ENCODE peak calls at places on chromosomes 12 and 14, in four cellular contexts. G is Panc1; J is effector memory CD4-positive, alpha-beta T cell; I is tibial nerve. Y is an unnamed sample.
A peak's percentile ranks its signal among the peaks of the same experiment; 100 is the strongest.

GRCh38 chr12:64713372-64713771 is 45.8 kb downstream of the GNS start:
- DNase-seq in J (no peak), I (no peak), G (no peak), Y (no peak)

GRCh38 chr14:73467800-73468199 is 9.5 kb upstream of the NUMB start:
- DNase-seq in J (no peak), G (no peak), I (no peak), Y (no peak)

GRCh38 chr12:113180333-113180732 is 4.9 kb downstream of the DDX54 start:
- DNase-seq in I (no peak), J (no peak), G (no peak), Y (no peak)

GRCh38 chr14:103123634-103124500 is 606 bp downstream of the TNFAIP2 start:
- DNase-seq in J (no peak), I (peak; percentile 62), G (no peak), Y (no peak)

GRCh38 chr14:95662376-95663186 is 23.6 kb upstream of the TCL1B start:
- DNase-seq in G (no peak), J (no peak), I (no peak), Y (no peak)

GRCh38 chr12:66776974-66777373 is 98.1 kb upstream of the GRIP1 start:
- DNase-seq in I (no peak), J (no peak), G (no peak), Y (no peak)

GRCh38 chr12:95943231-95943842 is at the start of gene AMDHD1:
- DNase-seq in G (no peak), I (peak; percentile 7), J (peak; percentile 26), Y (no peak)

GRCh38 chr12:105272814-105273416 is 36.9 kb upstream of the APPL2 start:
- DNase-seq in G (no peak), I (no peak), J (no peak), Y (no peak)

GRCh38 chr14:71163842-71164500 is 256.7 kb downstream of the PCNX1 start:
- DNase-seq in J (no peak), G (no peak), I (no peak), Y (no peak)

GRCh38 chr14:55807536-55807935 is 227.5 kb downstream of the KTN1 start:
- DNase-seq in I (peak; percentile 13), J (no peak), G (no peak), Y (no peak)

GRCh38 chr14:24710403-24711063 is 76.5 kb upstream of the GZMB start:
- DNase-seq in G (no peak), J (peak; percentile 20), I (peak; percentile 66), Y (no peak)

GRCh38 chr12:112347521-112347920 is 34.7 kb downstream of the HECTD4 start:
- DNase-seq in G (no peak), J (no peak), I (no peak), Y (no peak)

GRCh38 chr14:104977008-104977680 is 1.0 kb downstream of the AHNAK2 start:
- DNase-seq in J (no peak), I (no peak), G (no peak), Y (peak; percentile 78)

GRCh38 chr14:97021571-97022171 is 224.5 kb downstream of the VRK1 start:
- DNase-seq in G (no peak), J (no peak), I (no peak), Y (no peak)

GRCh38 chr12:62854024-62854423 is 80.9 kb downstream of the PPM1H start:
- DNase-seq in G (no peak), I (no peak), J (no peak), Y (no peak)

DNA sequence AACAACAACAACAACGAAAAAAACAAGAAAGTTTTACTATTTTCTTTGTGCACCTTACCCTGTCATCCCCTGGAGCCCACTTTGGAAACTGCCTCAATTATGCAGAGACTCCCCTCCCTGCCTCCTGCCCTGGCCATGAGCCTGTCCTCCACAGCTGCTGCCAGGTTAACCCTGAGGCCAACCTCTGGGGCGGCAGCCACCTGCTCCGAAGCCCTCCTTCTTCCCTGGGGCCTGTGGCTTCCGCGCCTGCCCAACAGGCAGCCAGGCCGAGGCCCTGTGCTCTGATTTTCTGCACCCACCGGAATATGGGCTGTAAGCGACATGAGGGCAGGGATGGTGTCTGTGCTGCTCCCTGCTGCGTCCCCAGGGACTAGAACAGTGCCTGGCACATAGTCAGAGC is 183.0 kb downstream of the CALM1 start:
- DNase-seq in J (no peak), G (no peak), I (no peak), Y (no peak)
- H3K9me3 ChIP-seq in J (no peaks in the 10 kb centered on the region), G (no peaks in the 10 kb centered on the region), I (no peaks in the 10 kb centered on the region), Y (no peaks in the 10 kb centered on the region)

GRCh38 chr12:122142857-122143256 is 31.2 kb downstream of the IL31 start:
- DNase-seq in J (no peak), I (no peak), G (no peak), Y (no peak)
- H3K9me3 ChIP-seq in J (no peaks in the 10 kb centered on the region), I (no peaks in the 10 kb centered on the region), G (no peaks in the 10 kb centered on the region), Y (no peaks in the 10 kb centered on the region)

GRCh38 chr12:51753980-51754675 is 94.4 kb downstream of the FIGNL2 start:
- DNase-seq in J (no peak), G (no peak), I (no peak), Y (no peak)
- H3K9me3 ChIP-seq in J (no peaks in the 10 kb centered on the region), G (no peaks in the 10 kb centered on the region), I (no peaks in the 10 kb centered on the region), Y (no peaks in the 10 kb centered on the region)

DNA sequence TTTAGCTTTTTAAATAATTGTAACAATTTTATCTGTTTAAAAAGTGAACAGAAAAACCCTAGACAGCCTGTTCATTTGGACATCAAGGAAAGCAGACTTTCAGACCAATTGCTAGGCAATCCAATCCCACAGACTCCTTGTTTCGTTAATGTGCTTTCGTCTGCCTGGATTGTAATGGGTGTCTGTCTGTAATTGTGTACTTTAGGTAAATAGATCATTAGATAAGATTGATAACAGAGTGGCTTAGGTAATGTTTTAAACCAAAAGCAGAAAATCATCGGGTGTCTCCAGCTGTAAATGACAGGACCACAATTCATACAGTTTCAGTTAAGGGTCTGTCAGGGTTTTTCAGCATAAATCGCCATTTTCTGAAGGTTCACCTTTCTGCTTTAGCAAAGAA is 19.7 kb downstream of the CCDC60 start:
- DNase-seq in G (no peak), I (no peak), J (no peak), Y (no peak)
- H3K9me3 ChIP-seq in G (no peaks in the 10 kb centered on the region), I (peaks cover 5% of the 10 kb centered on the region), J (no peaks in the 10 kb centered on the region), Y (no peaks in the 10 kb centered on the region)

DNA sequence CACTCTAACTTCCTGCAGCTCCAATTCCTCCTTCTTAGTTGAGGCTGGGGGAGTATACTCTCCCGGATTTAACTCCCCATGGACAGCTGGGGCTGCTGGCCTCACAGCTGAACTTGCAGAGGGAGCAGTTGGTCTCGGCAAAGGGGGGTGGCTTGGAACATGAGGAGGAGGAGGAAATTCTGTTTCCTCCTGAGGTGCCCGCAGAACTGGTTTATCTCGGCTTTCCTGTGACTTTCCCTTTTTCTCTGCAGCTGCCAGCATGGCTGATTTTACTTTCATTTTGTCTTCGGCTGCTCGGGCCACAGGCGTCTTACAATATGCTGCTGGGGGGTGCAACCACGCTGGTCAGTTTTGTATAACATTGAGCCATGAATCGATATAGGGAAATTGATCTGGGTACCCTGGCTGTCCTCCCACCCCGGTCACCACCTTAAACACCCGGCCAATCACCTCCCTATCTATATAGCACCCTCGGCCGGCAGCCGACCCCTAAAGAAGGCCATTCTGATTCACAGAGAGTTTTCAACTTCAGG is 1317.6 kb downstream of the TMEM121 start:
- DNase-seq in I (peak; percentile 31), G (no peak), J (no peak), Y (no peak)
- H3K9me3 ChIP-seq in I (no peaks in the 10 kb centered on the region), G (no peaks in the 10 kb centered on the region), J (no peaks in the 10 kb centered on the region), Y (no peaks in the 10 kb centered on the region)

GRCh38 chr14:106166232-106166631 is 639.8 kb downstream of the TMEM121 start:
- DNase-seq in J (no peak), I (no peak), G (no peak), Y (no peak)
- H3K9me3 ChIP-seq in J (no peaks in the 10 kb centered on the region), I (no peaks in the 10 kb centered on the region), G (no peaks in the 10 kb centered on the region), Y (no peaks in the 10 kb centered on the region)

DNA sequence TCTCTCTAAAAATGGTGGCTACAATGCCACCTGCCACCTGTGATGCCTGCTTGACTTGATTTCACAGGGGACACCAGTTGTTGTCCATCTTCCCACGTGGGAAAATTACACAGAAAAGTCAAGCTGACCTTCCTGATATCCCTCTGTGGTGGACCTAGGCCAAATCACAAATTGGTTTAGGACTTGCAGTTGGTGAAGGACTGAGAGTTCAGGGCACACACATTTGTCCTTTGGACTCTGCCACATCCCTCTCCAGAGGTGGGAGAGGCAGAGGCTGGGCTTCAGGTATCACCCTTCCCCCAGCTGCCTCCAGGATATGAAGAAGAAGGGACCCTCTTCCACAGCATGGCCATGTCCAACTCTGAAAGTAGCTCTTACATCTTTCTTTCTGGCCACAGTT is 55.6 kb upstream of the NOS1 start:
- DNase-seq in I (no peak), J (no peak), G (no peak), Y (no peak)
- H3K9me3 ChIP-seq in I (peaks cover 3% of the 10 kb centered on the region), J (no peaks in the 10 kb centered on the region), G (no peaks in the 10 kb centered on the region), Y (no peaks in the 10 kb centered on the region)

DNA sequence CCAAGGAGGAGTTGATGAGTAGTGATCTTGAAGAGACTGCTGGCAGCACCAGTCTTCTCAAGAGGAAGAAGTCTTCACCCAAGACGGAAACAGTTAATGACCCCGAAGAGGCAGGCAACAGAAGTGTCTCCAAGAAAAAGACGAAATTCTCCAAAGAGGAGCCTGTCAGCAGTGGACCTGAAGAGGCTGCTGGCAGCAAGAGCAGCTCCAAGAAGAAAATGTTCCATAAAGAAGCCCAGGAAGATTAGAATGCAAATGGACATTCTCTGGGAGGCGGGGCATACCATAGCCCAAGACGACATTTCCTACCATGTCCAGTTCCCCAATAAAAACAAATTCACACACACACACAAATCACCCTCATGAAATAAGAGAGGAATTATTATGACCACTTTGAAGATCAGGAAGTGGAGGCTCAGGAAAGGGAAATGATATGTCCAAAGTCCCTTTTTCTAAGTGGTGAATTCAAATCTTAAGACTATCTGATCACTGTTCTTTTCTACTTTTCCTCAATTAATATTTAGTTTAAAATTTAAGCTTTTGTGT is 131.8 kb downstream of the PAWR start:
- DNase-seq in I (no peak), J (no peak), G (no peak), Y (no peak)
- H3K9me3 ChIP-seq in I (peaks cover 14% of the 10 kb centered on the region), J (no peaks in the 10 kb centered on the region), G (no peaks in the 10 kb centered on the region), Y (no peaks in the 10 kb centered on the region)

Y was measured in RWPE2.